ENCODE peak calls at places on chromosome 17, in ten cellular contexts. N, B, P, M, D, Z, J, L, O and V are unnamed samples.

GRCh38 chr17:47290870-47291241 is 32.9 kb upstream of the EFCAB13 start:
- DNase-seq in J (no peak), D (no peak), L (no peak), N (no peak), P (no peak), O (no peak), B (no peak), M (no peak), Z (no peak), V (no peak)

GRCh38 chr17:76519667-76520066 is 17.8 kb downstream of the CYGB start:
- DNase-seq in L (no peak), M (no peak), N (no peak), O (no peak), P (no peak), D (no peak), Z (no peak), J (no peak), B (no peak), V (no peak)

GRCh38 chr17:76202516-76202915 is 37.8 kb downstream of the RNF157 start:
- DNase-seq in N (no peak), B (no peak), Z (no peak), O (no peak), D (no peak), P (no peak), J (no peak), M (no peak), L (no peak), V (no peak)

GRCh38 chr17:5419959-5420653 is at the start of gene RPAIN:
- DNase-seq in D (peak; percentile 81), O (peak; percentile 96), L (peak; percentile 93), Z (peak; percentile 78), J (peak; percentile 75), B (peak; percentile 85), M (peak; percentile 76), P (peak; percentile 3), N (no peak), V (peak; percentile 92)

GRCh38 chr17:32546031-32546444 is 59.2 kb downstream of the CDK5R1 start:
- DNase-seq in B (no peak), D (no peak), M (no peak), Z (no peak), P (no peak), J (no peak), O (no peak), N (no peak), L (no peak), V (peak; percentile 43)

GRCh38 chr17:19443148-19443547 is 32.1 kb downstream of the RNF112 start:
- DNase-seq in O (no peak), B (no peak), D (no peak), J (no peak), L (no peak), N (no peak), Z (no peak), P (no peak), M (no peak), V (no peak)

GRCh38 chr17:76901542-76902197 is 33.5 kb downstream of the MGAT5B start:
- DNase-seq in O (no peak), M (no peak), Z (peak; percentile 19), B (no peak), J (no peak), D (no peak), L (no peak), N (no peak), P (no peak), V (no peak)

GRCh38 chr17:29155235-29155965 is 24.8 kb downstream of the MYO18A start:
- DNase-seq in P (peak; percentile 70), M (no peak), O (peak; percentile 86), B (no peak), Z (peak; percentile 74), N (no peak), D (peak; percentile 72), J (peak; percentile 33), L (peak; percentile 78), V (no peak)

GRCh38 chr17:42288985-42289862 is 926 bp downstream of the STAT5A start:
- DNase-seq in L (peak; percentile 74), P (no peak), B (no peak), M (peak; percentile 15), Z (no peak), D (no peak), O (peak; percentile 77), N (no peak), J (peak; percentile 32), V (no peak)

GRCh38 chr17:41678907-41679739 is 9.6 kb upstream of the EIF1 start:
- DNase-seq in M (no peak), Z (peak; percentile 40), N (no peak), D (no peak), B (no peak), J (peak; percentile 56), O (peak; percentile 70), L (no peak), P (peak; percentile 44), V (no peak)

GRCh38 chr17:1907818-1908698 is 78.3 kb downstream of the RPA1 start:
- DNase-seq in P (no peak), O (no peak), M (no peak), Z (peak; percentile 19), J (no peak), L (no peak), B (no peak), D (no peak), N (no peak), V (no peak)

GRCh38 chr17:1907216-1907631 is 77.4 kb downstream of the RPA1 start:
- DNase-seq in N (no peak), O (no peak), Z (no peak), P (no peak), L (no peak), J (no peak), D (no peak), M (no peak), B (no peak), V (no peak)

GRCh38 chr17:1909985-1910384 is 80.2 kb downstream of the RPA1 start:
- DNase-seq in N (no peak), M (no peak), J (no peak), O (no peak), L (no peak), D (no peak), Z (no peak), P (peak; percentile 29), B (no peak), V (no peak)

GRCh38 chr17:1906622-1907021 is 76.8 kb downstream of the RPA1 start:
- DNase-seq in N (no peak), M (no peak), O (no peak), B (no peak), Z (no peak), D (no peak), P (no peak), L (no peak), J (no peak), V (no peak)

GRCh38 chr17:1908699-1909309 is 79.0 kb downstream of the RPA1 start:
- DNase-seq in Z (peak; percentile 78), J (no peak), N (peak; percentile 48), M (peak; percentile 38), O (peak; percentile 71), L (no peak), B (peak; percentile 57), D (peak; percentile 50), P (peak; percentile 76), V (peak; percentile 36)
- H3K27ac ChIP-seq in Z (no peak overlapping the region), J (no peak overlapping the region), N (no peak overlapping the region), M (no peak overlapping the region), O (no peak overlapping the region), L (no peak overlapping the region), B (no peak overlapping the region), D (no peak overlapping the region), P (no peak overlapping the region), V (no peak overlapping the region)

DNA sequence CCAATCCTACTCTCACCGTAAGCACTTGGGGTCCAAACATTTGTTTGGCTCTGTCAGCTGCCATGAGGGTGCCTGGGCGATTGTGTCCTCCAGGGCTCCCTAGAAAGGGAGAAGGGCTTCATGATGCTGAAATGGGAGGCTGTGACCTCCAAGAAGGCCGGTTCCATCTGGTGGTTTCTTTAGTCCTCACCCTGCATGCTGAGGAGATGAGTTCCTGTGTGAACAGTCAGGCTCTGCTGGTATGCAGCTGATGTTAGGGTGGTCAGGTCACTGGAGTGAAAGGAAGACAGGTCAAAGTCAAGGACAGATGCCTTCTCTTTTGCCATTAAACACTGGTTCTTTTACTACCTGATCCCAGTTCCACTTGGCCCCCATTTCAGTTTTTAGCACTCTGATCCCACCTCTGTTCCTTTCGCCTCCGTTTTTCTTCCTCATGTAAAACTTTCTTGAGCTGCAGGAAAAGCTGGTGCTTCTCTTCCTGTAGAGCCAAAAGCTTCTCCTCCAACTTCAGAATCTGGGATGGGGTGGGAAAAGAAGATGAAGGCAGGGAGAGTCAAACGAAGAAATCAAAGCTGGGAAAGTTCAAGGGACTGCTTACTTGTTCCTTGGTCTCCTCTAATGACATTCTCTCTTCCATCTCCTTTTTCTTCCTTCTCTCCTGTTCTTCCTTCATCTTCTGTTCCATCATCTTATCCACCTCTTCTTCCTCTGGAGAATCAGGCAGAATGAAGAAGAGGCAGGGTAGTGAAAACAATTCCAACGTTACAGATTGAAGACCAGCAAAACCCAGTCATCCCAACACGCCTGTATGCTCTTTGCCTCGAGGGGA is 1.1 kb downstream of the GPS2 start:
- DNase-seq in L (no peak), O (no peak), P (no peak), M (no peak), N (no peak), Z (peak; percentile 6), J (no peak), B (no peak), D (no peak), V (no peak)
- H3K27ac ChIP-seq in L (peak overlapping the region; percentile 98), O (peak overlapping the region; percentile 94), P (no peak overlapping the region), M (peak overlapping the region; percentile 96), N (peak overlapping the region; percentile 65), Z (peak overlapping the region; percentile 58), J (peak overlapping the region; percentile 81), B (peak overlapping the region; percentile 97), D (peak overlapping the region; percentile 93), V (no peak overlapping the region)

GRCh38 chr17:21186399-21187187 is 27.4 kb downstream of the TMEM11 start:
- DNase-seq in M (no peak), L (no peak), P (no peak), Z (no peak), J (no peak), D (no peak), B (no peak), N (no peak), O (no peak), V (no peak)
- H3K27ac ChIP-seq in M (no peak overlapping the region), L (peak overlapping the region; percentile 28), P (no peak overlapping the region), Z (no peak overlapping the region), J (no peak overlapping the region), D (no peak overlapping the region), B (no peak overlapping the region), N (no peak overlapping the region), O (no peak overlapping the region), V (no peak overlapping the region)

GRCh38 chr17:151886-152859 is 14.8 kb downstream of the SCGB1C2 start:
- DNase-seq in M (no peak), N (no peak), L (peak; percentile 40), O (peak; percentile 24), Z (peak; percentile 41), D (no peak), J (no peak), P (no peak), B (peak; percentile 33), V (no peak)

GRCh38 chr17:152860-153420 is 15.6 kb downstream of the SCGB1C2 start:
- DNase-seq in L (peak; percentile 56), J (no peak), Z (no peak), N (no peak), M (no peak), P (no peak), B (no peak), D (no peak), O (no peak), V (no peak)

GRCh38 chr17:155576-155975 is 18.2 kb downstream of the SCGB1C2 start:
- DNase-seq in D (no peak), M (no peak), N (no peak), O (no peak), Z (no peak), L (no peak), B (no peak), J (no peak), P (no peak), V (no peak)

GRCh38 chr17:156094-156621 is 18.8 kb downstream of the SCGB1C2 start:
- DNase-seq in M (no peak), L (no peak), Z (no peak), B (no peak), N (no peak), P (no peak), J (no peak), D (no peak), O (no peak), V (no peak)

GRCh38 chr17:153851-154250 is 16.5 kb downstream of the SCGB1C2 start:
- DNase-seq in M (no peak), B (no peak), O (no peak), J (no peak), D (no peak), P (no peak), Z (no peak), N (no peak), L (peak; percentile 21), V (no peak)
- H3K27ac ChIP-seq in M (no peak overlapping the region), B (no peak overlapping the region), O (no peak overlapping the region), J (no peak overlapping the region), D (no peak overlapping the region), P (no peak overlapping the region), Z (no peak overlapping the region), N (no peak overlapping the region), L (no peak overlapping the region), V (no peak overlapping the region)